ENCODE peak calls at places on chromosomes 12 and 14, in six cellular contexts. K is H1, B is K562, L is HCT116, C is SK-N-SH, J is HepG2. Y is an unnamed sample.

GRCh38 chr14:73285979-73286378 is 48.7 kb downstream of the PAPLN start:
- DNase-seq in B (no peak), C (no peak), L (no peak), J (no peak), K (no peak), Y (no peak)

GRCh38 chr14:104230946-104231345 is 92.6 kb downstream of the KIF26A start:
- DNase-seq in L (no peak), B (no peak), J (no peak), C (no peak), K (no peak), Y (no peak)

GRCh38 chr14:86363047-86363446 is 833.1 kb downstream of the FLRT2 start:
- DNase-seq in B (no peak), L (no peak), C (no peak), J (no peak), K (no peak), Y (no peak)

GRCh38 chr12:32437095-32437515 is 37.7 kb downstream of the FGD4 start:
- DNase-seq in K (no peak), C (no peak), J (peak; percentile 90), L (peak; percentile 32), B (no peak), Y (peak; percentile 81)

GRCh38 chr14:91255026-91255695 is 10.7 kb upstream of the GPR68 start:
- DNase-seq in K (no peak), C (no peak), L (no peak), J (no peak), B (no peak), Y (no peak)

GRCh38 chr14:104184911-104185499 is 46.6 kb downstream of the KIF26A start:
- DNase-seq in C (peak; percentile 66), L (no peak), J (no peak), K (no peak), B (peak; percentile 2), Y (peak; percentile 86)

GRCh38 chr12:22283006-22283506 is 51.5 kb downstream of the ST8SIA1 start:
- DNase-seq in B (no peak), C (no peak), L (no peak), J (no peak), K (no peak), Y (peak; percentile 95)

GRCh38 chr14:55103005-55103640 is 25.9 kb upstream of the LGALS3 start:
- DNase-seq in J (peak; percentile 95), B (peak; percentile 84), K (peak; percentile 59), C (no peak), L (peak; percentile 97), Y (peak; percentile 86)

GRCh38 chr12:15688838-15689237 is 100.3 kb downstream of the EPS8 start:
- DNase-seq in L (no peak), C (no peak), J (no peak), B (no peak), K (no peak), Y (no peak)

GRCh38 chr14:42556551-42556950 is 949.9 kb downstream of the LRFN5 start:
- DNase-seq in B (no peak), J (no peak), L (no peak), K (no peak), C (no peak), Y (no peak)

GRCh38 chr12:64670039-64670438 is 59.7 kb downstream of the RASSF3 start:
- DNase-seq in C (peak; percentile 34), J (no peak), L (no peak), B (no peak), K (no peak), Y (peak; percentile 41)

GRCh38 chr12:117100851-117101673 is 1.8 kb upstream of the TESC start:
- DNase-seq in L (no peak), K (no peak), B (no peak), C (no peak), J (no peak), Y (no peak)

GRCh38 chr14:58129208-58129607 is 22.8 kb downstream of the ARMH4 start:
- DNase-seq in B (no peak), J (no peak), C (no peak), L (no peak), K (no peak), Y (no peak)

GRCh38 chr12:110916295-110916875 is 4.0 kb downstream of the MYL2 start:
- DNase-seq in C (no peak), J (no peak), K (no peak), B (no peak), L (no peak), Y (no peak)

GRCh38 chr12:118098911-118099671 is 4.7 kb downstream of the VSIG10 start:
- DNase-seq in L (no peak), J (no peak), C (no peak), B (no peak), K (no peak), Y (no peak)

GRCh38 chr12:8052679-8053078 is 13.5 kb downstream of the C3AR1 start:
- DNase-seq in K (no peak), C (no peak), L (no peak), B (no peak), J (no peak), Y (no peak)

GRCh38 chr14:69043007-69043444 is 63.9 kb upstream of the ACTN1 start:
- DNase-seq in K (no peak), J (no peak), L (no peak), C (peak; percentile 53), B (no peak), Y (no peak)

GRCh38 chr12:61911113-61911512 is 349.1 kb upstream of the USP15 start:
- DNase-seq in L (no peak), J (no peak), B (no peak), K (no peak), C (no peak), Y (no peak)

GRCh38 chr12:6039894-6040601 is 84.4 kb downstream of the VWF start:
- DNase-seq in K (no peak), B (peak; percentile 52), J (peak; percentile 51), C (peak; percentile 83), L (peak; percentile 57), Y (peak; percentile 69)

GRCh38 chr12:95173392-95174251 is 43.6 kb downstream of the FGD6 start:
- DNase-seq in J (no peak), C (peak; percentile 53), K (no peak), B (peak; percentile 75), L (no peak), Y (peak; percentile 84)

GRCh38 chr14:89667983-89668382 is 250.9 kb upstream of the FOXN3 start:
- DNase-seq in K (no peak), B (no peak), L (no peak), J (no peak), C (no peak), Y (no peak)
- TF ChIP-seq MAX in K (no peak), B (no peak), L (no peak), J (no peak), C (no peak), Y (no peak)

GRCh38 chr12:132324841-132325732 is 4.3 kb downstream of the GALNT9 start:
- DNase-seq in K (no peak), L (no peak), B (no peak), J (no peak), C (no peak), Y (no peak)

GRCh38 chr12:132324173-132324572 is 5.2 kb downstream of the GALNT9 start:
- DNase-seq in B (no peak), C (no peak), K (no peak), L (no peak), J (no peak), Y (no peak)

GRCh38 chr12:132321321-132322118 is 7.9 kb downstream of the GALNT9 start:
- DNase-seq in C (no peak), B (no peak), K (no peak), J (no peak), L (no peak), Y (no peak)

GRCh38 chr12:132322206-132323132 is 6.9 kb downstream of the GALNT9 start:
- DNase-seq in J (no peak), B (no peak), C (no peak), L (no peak), K (no peak), Y (peak; percentile 5)

DNA sequence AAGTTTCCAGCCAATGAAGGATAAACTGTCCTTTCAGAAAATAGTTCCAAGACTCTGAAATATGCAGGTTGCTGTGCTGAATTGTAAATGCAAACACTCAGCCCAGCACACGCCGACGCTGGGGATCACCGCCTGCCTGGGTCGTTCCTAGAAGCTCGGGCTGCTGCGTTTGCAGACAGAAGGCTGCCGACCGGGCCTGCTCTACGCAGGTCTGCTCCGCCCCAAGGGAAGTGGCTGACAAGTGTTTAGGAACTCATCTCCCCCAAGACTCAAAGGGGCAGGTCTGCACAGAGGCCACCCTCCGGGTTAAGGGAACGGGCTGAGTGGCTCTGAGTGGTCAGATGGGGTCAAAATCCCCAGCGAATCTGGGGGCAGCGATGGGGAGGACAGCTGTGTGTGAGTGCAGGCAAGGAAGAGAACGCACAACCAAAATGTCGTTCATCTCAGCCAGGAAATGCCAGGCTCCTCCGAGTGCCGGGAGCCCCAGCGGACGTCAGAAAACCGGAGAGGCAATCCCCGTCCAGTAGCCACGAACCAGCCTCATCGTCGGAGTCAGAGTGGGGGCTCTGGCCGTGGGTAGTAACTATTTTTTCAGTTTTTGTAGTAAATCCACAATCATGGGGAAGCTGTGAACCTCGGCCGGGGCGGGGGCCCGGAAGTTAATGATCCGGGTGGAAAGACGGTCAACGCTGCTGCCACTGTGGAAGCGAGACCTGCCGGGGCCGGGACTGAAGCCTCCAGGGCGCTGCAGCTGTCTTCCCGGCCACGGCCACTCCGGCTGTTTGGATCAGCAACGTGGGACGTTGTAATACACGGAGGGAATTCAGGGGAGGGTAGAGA is 6.0 kb downstream of the GALNT9 start:
- DNase-seq in J (no peak), C (no peak), K (no peak), L (no peak), B (no peak), Y (no peak)
- H2AFZ ChIP-seq in J (no peak overlapping the region), C (no peak overlapping the region), K (no peak overlapping the region), L (no peak overlapping the region), B (no peak overlapping the region), Y (no peak overlapping the region)

DNA sequence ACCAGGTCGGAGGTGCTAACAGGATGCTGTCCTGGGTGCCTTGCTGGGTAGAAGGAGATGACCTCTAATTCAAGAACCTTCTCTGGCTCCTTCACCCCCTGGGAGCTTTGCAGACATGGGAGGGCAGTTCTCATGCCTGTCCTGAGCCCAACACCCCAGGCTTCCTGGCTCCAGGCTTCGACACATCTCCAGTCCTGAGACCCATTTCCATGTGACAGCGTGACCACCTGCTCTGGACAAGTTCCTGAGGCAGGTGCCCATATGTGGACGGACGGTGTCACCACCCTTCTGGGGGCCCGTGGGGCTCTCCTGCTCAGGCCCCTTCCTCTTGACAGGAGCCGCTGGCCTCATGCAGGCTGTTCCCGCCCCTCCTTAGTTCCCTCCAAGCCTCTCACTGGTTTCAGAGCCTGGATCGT is 291.8 kb upstream of the RTL1 start:
- DNase-seq in B (no peak), C (no peak), K (no peak), L (no peak), J (no peak), Y (no peak)
- TF ChIP-seq MAX in B (no peak), C (no peak), K (no peak), L (no peak), J (no peak), Y (no peak)

GRCh38 chr12:29153231-29153630 is 4.2 kb downstream of the FAR2 start:
- DNase-seq in L (no peak), J (no peak), B (no peak), C (no peak), K (no peak), Y (peak; percentile 26)

GRCh38 chr12:29152223-29152868 is 3.3 kb downstream of the FAR2 start:
- DNase-seq in K (no peak), J (no peak), B (peak; percentile 19), L (no peak), C (no peak), Y (no peak)

GRCh38 chr12:29148958-29149690 is at the start of gene FAR2:
- DNase-seq in B (peak; percentile 53), J (no peak), C (peak; percentile 85), L (no peak), K (no peak), Y (peak; percentile 61)

GRCh38 chr12:29148065-29148957 is 767 bp upstream of the FAR2 start:
- DNase-seq in C (peak; percentile 80), L (no peak), K (no peak), B (peak; percentile 29), J (no peak), Y (peak; percentile 20)

GRCh38 chr12:29149691-29150382 is 759 bp downstream of the FAR2 start:
- DNase-seq in K (no peak), L (no peak), B (peak; percentile 16), J (no peak), C (no peak), Y (no peak)
- H2AFZ ChIP-seq in K (no peak overlapping the region), L (no peak overlapping the region), B (peak overlapping the region; percentile 71), J (no peak overlapping the region), C (peak overlapping the region; percentile 89), Y (peak overlapping the region; percentile 88)

Y was measured in endothelial cell of umbilical vein.